ENCODE peak calls at places on chromosomes 11 and 22, in ten cellular contexts. One of them, this sample, is unnamed. For H3K4me1, the result is how much of the 10 kb centered on the place peaks cover.

GRCh38 chr11:116970485-116971292 is 127.5 kb downstream of the SIK3 start:
- DNase-seq in breast epithelium: no peak
- DNase-seq in sigmoid colon: no peak
- DNase-seq in left ventricle myocardium inferior: no peak
- DNase-seq in hepatocyte: no peak
- DNase-seq in esophagus squamous epithelium: no peak
- DNase-seq in pancreas: no peak
- DNase-seq in A549: no peak
- DNase-seq in CD8-positive, alpha-beta T cell: no peak
- DNase-seq in astrocyte: no peak
- DNase-seq in this sample: no peak

GRCh38 chr22:27309713-27310112 is 491.8 kb downstream of the MN1 start:
- DNase-seq in breast epithelium: no peak
- DNase-seq in sigmoid colon: no peak
- DNase-seq in left ventricle myocardium inferior: no peak
- DNase-seq in hepatocyte: no peak
- DNase-seq in esophagus squamous epithelium: no peak
- DNase-seq in pancreas: no peak
- DNase-seq in A549: no peak
- DNase-seq in CD8-positive, alpha-beta T cell: no peak
- DNase-seq in astrocyte: no peak
- DNase-seq in this sample: no peak

GRCh38 chr11:115324569-115325432 is 179.4 kb downstream of the CADM1 start:
- DNase-seq in breast epithelium: no peak
- DNase-seq in sigmoid colon: no peak
- DNase-seq in left ventricle myocardium inferior: no peak
- DNase-seq in hepatocyte: peak
- DNase-seq in esophagus squamous epithelium: no peak
- DNase-seq in pancreas: peak
- DNase-seq in A549: peak
- DNase-seq in CD8-positive, alpha-beta T cell: no peak
- DNase-seq in astrocyte: peak
- DNase-seq in this sample: peak

GRCh38 chr11:15158351-15159015 is 43.8 kb downstream of the INSC start:
- DNase-seq in breast epithelium: no peak
- DNase-seq in sigmoid colon: no peak
- DNase-seq in left ventricle myocardium inferior: no peak
- DNase-seq in hepatocyte: peak
- DNase-seq in esophagus squamous epithelium: no peak
- DNase-seq in pancreas: no peak
- DNase-seq in A549: no peak
- DNase-seq in CD8-positive, alpha-beta T cell: no peak
- DNase-seq in astrocyte: peak
- DNase-seq in this sample: no peak

GRCh38 chr11:118892515-118892914 is 8.8 kb downstream of the CXCR5 start:
- DNase-seq in breast epithelium: no peak
- DNase-seq in sigmoid colon: no peak
- DNase-seq in left ventricle myocardium inferior: no peak
- DNase-seq in hepatocyte: no peak
- DNase-seq in esophagus squamous epithelium: no peak
- DNase-seq in pancreas: peak
- DNase-seq in A549: no peak
- DNase-seq in CD8-positive, alpha-beta T cell: no peak
- DNase-seq in astrocyte: no peak
- DNase-seq in this sample: no peak

GRCh38 chr11:19805827-19806226 is 93.2 kb downstream of the NAV2 start:
- DNase-seq in breast epithelium: no peak
- DNase-seq in sigmoid colon: no peak
- DNase-seq in left ventricle myocardium inferior: no peak
- DNase-seq in hepatocyte: no peak
- DNase-seq in esophagus squamous epithelium: no peak
- DNase-seq in pancreas: no peak
- DNase-seq in A549: no peak
- DNase-seq in CD8-positive, alpha-beta T cell: no peak
- DNase-seq in astrocyte: peak
- DNase-seq in this sample: no peak

GRCh38 chr22:25668437-25668836 is 73.6 kb upstream of the MYO18B start:
- DNase-seq in breast epithelium: no peak
- DNase-seq in sigmoid colon: no peak
- DNase-seq in left ventricle myocardium inferior: no peak
- DNase-seq in hepatocyte: no peak
- DNase-seq in esophagus squamous epithelium: no peak
- DNase-seq in pancreas: no peak
- DNase-seq in A549: peak
- DNase-seq in CD8-positive, alpha-beta T cell: no peak
- DNase-seq in astrocyte: peak
- DNase-seq in this sample: no peak

GRCh38 chr11:69671734-69672465 is 3.3 kb downstream of the LTO1 start:
- DNase-seq in breast epithelium: no peak
- DNase-seq in sigmoid colon: peak
- DNase-seq in left ventricle myocardium inferior: no peak
- DNase-seq in hepatocyte: no peak
- DNase-seq in esophagus squamous epithelium: no peak
- DNase-seq in pancreas: no peak
- DNase-seq in A549: no peak
- DNase-seq in CD8-positive, alpha-beta T cell: no peak
- DNase-seq in astrocyte: no peak
- DNase-seq in this sample: no peak

GRCh38 chr11:32438883-32439487 is 3.6 kb upstream of the WT1 start:
- DNase-seq in breast epithelium: no peak
- DNase-seq in sigmoid colon: no peak
- DNase-seq in left ventricle myocardium inferior: no peak
- DNase-seq in hepatocyte: no peak
- DNase-seq in esophagus squamous epithelium: no peak
- DNase-seq in pancreas: no peak
- DNase-seq in A549: no peak
- DNase-seq in CD8-positive, alpha-beta T cell: no peak
- DNase-seq in astrocyte: no peak
- DNase-seq in this sample: no peak

GRCh38 chr11:62805991-62806441 is 776 bp upstream of the NXF1 start:
- DNase-seq in breast epithelium: no peak
- DNase-seq in sigmoid colon: no peak
- DNase-seq in left ventricle myocardium inferior: no peak
- DNase-seq in hepatocyte: no peak
- DNase-seq in esophagus squamous epithelium: no peak
- DNase-seq in pancreas: no peak
- DNase-seq in A549: no peak
- DNase-seq in CD8-positive, alpha-beta T cell: no peak
- DNase-seq in astrocyte: peak
- DNase-seq in this sample: peak

GRCh38 chr11:3155216-3155615 is 9.9 kb downstream of the OSBPL5 start:
- DNase-seq in breast epithelium: no peak
- DNase-seq in sigmoid colon: no peak
- DNase-seq in left ventricle myocardium inferior: peak
- DNase-seq in hepatocyte: no peak
- DNase-seq in esophagus squamous epithelium: no peak
- DNase-seq in pancreas: no peak
- DNase-seq in A549: no peak
- DNase-seq in CD8-positive, alpha-beta T cell: no peak
- DNase-seq in astrocyte: no peak
- DNase-seq in this sample: no peak

GRCh38 chr11:114318361-114318760 is 22.2 kb downstream of the NNMT start:
- DNase-seq in breast epithelium: no peak
- DNase-seq in sigmoid colon: no peak
- DNase-seq in left ventricle myocardium inferior: no peak
- DNase-seq in hepatocyte: no peak
- DNase-seq in esophagus squamous epithelium: no peak
- DNase-seq in pancreas: no peak
- DNase-seq in A549: no peak
- DNase-seq in CD8-positive, alpha-beta T cell: no peak
- DNase-seq in astrocyte: no peak
- DNase-seq in this sample: no peak

GRCh38 chr22:16917144-16918003 is 90.6 kb downstream of the GAB4 start:
- DNase-seq in breast epithelium: peak
- DNase-seq in sigmoid colon: no peak
- DNase-seq in left ventricle myocardium inferior: peak
- DNase-seq in hepatocyte: peak
- DNase-seq in esophagus squamous epithelium: no peak
- DNase-seq in pancreas: peak
- DNase-seq in A549: peak
- DNase-seq in CD8-positive, alpha-beta T cell: peak
- DNase-seq in astrocyte: no peak
- DNase-seq in this sample: peak

GRCh38 chr11:77611921-77612320 is 22.2 kb downstream of the AQP11 start:
- DNase-seq in breast epithelium: no peak
- DNase-seq in sigmoid colon: no peak
- DNase-seq in left ventricle myocardium inferior: no peak
- DNase-seq in hepatocyte: no peak
- DNase-seq in esophagus squamous epithelium: no peak
- DNase-seq in pancreas: no peak
- DNase-seq in A549: no peak
- DNase-seq in CD8-positive, alpha-beta T cell: no peak
- DNase-seq in astrocyte: no peak
- DNase-seq in this sample: no peak
- H3K27ac ChIP-seq in breast epithelium: no peak
- H3K27ac ChIP-seq in sigmoid colon: no peak
- H3K27ac ChIP-seq in left ventricle myocardium inferior: no peak
- H3K27ac ChIP-seq in hepatocyte: no peak
- H3K27ac ChIP-seq in esophagus squamous epithelium: no peak
- H3K27ac ChIP-seq in pancreas: no peak
- H3K27ac ChIP-seq in A549: no peak
- H3K27ac ChIP-seq in CD8-positive, alpha-beta T cell: no peak
- H3K27ac ChIP-seq in astrocyte: no peak
- H3K27ac ChIP-seq in this sample: no peak

GRCh38 chr22:20522134-20522827 is 14.9 kb downstream of the MED15 start:
- DNase-seq in breast epithelium: no peak
- DNase-seq in sigmoid colon: no peak
- DNase-seq in left ventricle myocardium inferior: no peak
- DNase-seq in hepatocyte: no peak
- DNase-seq in esophagus squamous epithelium: no peak
- DNase-seq in pancreas: no peak
- DNase-seq in A549: no peak
- DNase-seq in CD8-positive, alpha-beta T cell: no peak
- DNase-seq in astrocyte: no peak
- DNase-seq in this sample: no peak
- H3K4me1 ChIP-seq in breast epithelium: under half
- H3K4me1 ChIP-seq in sigmoid colon: under half
- H3K4me1 ChIP-seq in left ventricle myocardium inferior: half or more
- H3K4me1 ChIP-seq in hepatocyte: under half
- H3K4me1 ChIP-seq in esophagus squamous epithelium: half or more
- H3K4me1 ChIP-seq in pancreas: under half
- H3K4me1 ChIP-seq in A549: half or more
- H3K4me1 ChIP-seq in CD8-positive, alpha-beta T cell: half or more
- H3K4me1 ChIP-seq in astrocyte: half or more
- H3K4me1 ChIP-seq in this sample: under half

GRCh38 chr22:32808038-32808445 is 6.5 kb downstream of the TIMP3 start:
- DNase-seq in breast epithelium: no peak
- DNase-seq in sigmoid colon: no peak
- DNase-seq in left ventricle myocardium inferior: no peak
- DNase-seq in hepatocyte: no peak
- DNase-seq in esophagus squamous epithelium: no peak
- DNase-seq in pancreas: no peak
- DNase-seq in A549: no peak
- DNase-seq in CD8-positive, alpha-beta T cell: no peak
- DNase-seq in astrocyte: no peak
- DNase-seq in this sample: no peak

GRCh38 chr22:32806296-32806695 is 4.8 kb downstream of the TIMP3 start:
- DNase-seq in breast epithelium: no peak
- DNase-seq in sigmoid colon: no peak
- DNase-seq in left ventricle myocardium inferior: no peak
- DNase-seq in hepatocyte: no peak
- DNase-seq in esophagus squamous epithelium: no peak
- DNase-seq in pancreas: no peak
- DNase-seq in A549: no peak
- DNase-seq in CD8-positive, alpha-beta T cell: no peak
- DNase-seq in astrocyte: no peak
- DNase-seq in this sample: no peak

GRCh38 chr22:32810241-32811133 is 9.0 kb downstream of the TIMP3 start:
- DNase-seq in breast epithelium: no peak
- DNase-seq in sigmoid colon: peak
- DNase-seq in left ventricle myocardium inferior: no peak
- DNase-seq in hepatocyte: peak
- DNase-seq in esophagus squamous epithelium: no peak
- DNase-seq in pancreas: no peak
- DNase-seq in A549: no peak
- DNase-seq in CD8-positive, alpha-beta T cell: no peak
- DNase-seq in astrocyte: no peak
- DNase-seq in this sample: no peak

GRCh38 chr22:32811788-32812187 is 10.3 kb downstream of the TIMP3 start:
- DNase-seq in breast epithelium: no peak
- DNase-seq in sigmoid colon: no peak
- DNase-seq in left ventricle myocardium inferior: no peak
- DNase-seq in hepatocyte: no peak
- DNase-seq in esophagus squamous epithelium: no peak
- DNase-seq in pancreas: no peak
- DNase-seq in A549: no peak
- DNase-seq in CD8-positive, alpha-beta T cell: no peak
- DNase-seq in astrocyte: no peak
- DNase-seq in this sample: no peak

GRCh38 chr22:32809786-32810185 is 8.3 kb downstream of the TIMP3 start:
- DNase-seq in breast epithelium: no peak
- DNase-seq in sigmoid colon: peak
- DNase-seq in left ventricle myocardium inferior: no peak
- DNase-seq in hepatocyte: no peak
- DNase-seq in esophagus squamous epithelium: no peak
- DNase-seq in pancreas: no peak
- DNase-seq in A549: no peak
- DNase-seq in CD8-positive, alpha-beta T cell: no peak
- DNase-seq in astrocyte: no peak
- DNase-seq in this sample: no peak
- H3K4me3 ChIP-seq in breast epithelium: no peak
- H3K4me3 ChIP-seq in sigmoid colon: no peak
- H3K4me3 ChIP-seq in left ventricle myocardium inferior: peak
- H3K4me3 ChIP-seq in hepatocyte: no peak
- H3K4me3 ChIP-seq in esophagus squamous epithelium: no peak
- H3K4me3 ChIP-seq in pancreas: no peak
- H3K4me3 ChIP-seq in A549: no peak
- H3K4me3 ChIP-seq in CD8-positive, alpha-beta T cell: no peak
- H3K4me3 ChIP-seq in astrocyte: no peak
- H3K4me3 ChIP-seq in this sample: no peak

GRCh38 chr11:57598831-57599155 is 1.3 kb downstream of the SERPING1 start:
- DNase-seq in breast epithelium: no peak
- DNase-seq in sigmoid colon: no peak
- DNase-seq in left ventricle myocardium inferior: no peak
- DNase-seq in hepatocyte: peak
- DNase-seq in esophagus squamous epithelium: no peak
- DNase-seq in pancreas: no peak
- DNase-seq in A549: no peak
- DNase-seq in CD8-positive, alpha-beta T cell: no peak
- DNase-seq in astrocyte: peak
- DNase-seq in this sample: no peak

GRCh38 chr11:57597461-57597892 is at the start of gene SERPING1:
- DNase-seq in breast epithelium: peak
- DNase-seq in sigmoid colon: peak
- DNase-seq in left ventricle myocardium inferior: peak
- DNase-seq in hepatocyte: peak
- DNase-seq in esophagus squamous epithelium: no peak
- DNase-seq in pancreas: peak
- DNase-seq in A549: no peak
- DNase-seq in CD8-positive, alpha-beta T cell: no peak
- DNase-seq in astrocyte: no peak
- DNase-seq in this sample: peak

GRCh38 chr11:57597971-57598830 is 716 bp downstream of the SERPING1 start:
- DNase-seq in breast epithelium: peak
- DNase-seq in sigmoid colon: peak
- DNase-seq in left ventricle myocardium inferior: peak
- DNase-seq in hepatocyte: peak
- DNase-seq in esophagus squamous epithelium: no peak
- DNase-seq in pancreas: peak
- DNase-seq in A549: no peak
- DNase-seq in CD8-positive, alpha-beta T cell: no peak
- DNase-seq in astrocyte: peak
- DNase-seq in this sample: peak

GRCh38 chr11:57601297-57601696 is 3.8 kb downstream of the SERPING1 start:
- DNase-seq in breast epithelium: no peak
- DNase-seq in sigmoid colon: no peak
- DNase-seq in left ventricle myocardium inferior: no peak
- DNase-seq in hepatocyte: no peak
- DNase-seq in esophagus squamous epithelium: no peak
- DNase-seq in pancreas: no peak
- DNase-seq in A549: no peak
- DNase-seq in CD8-positive, alpha-beta T cell: no peak
- DNase-seq in astrocyte: no peak
- DNase-seq in this sample: no peak

GRCh38 chr11:57599381-57599780 is 1.9 kb downstream of the SERPING1 start:
- DNase-seq in breast epithelium: no peak
- DNase-seq in sigmoid colon: no peak
- DNase-seq in left ventricle myocardium inferior: no peak
- DNase-seq in hepatocyte: no peak
- DNase-seq in esophagus squamous epithelium: no peak
- DNase-seq in pancreas: no peak
- DNase-seq in A549: no peak
- DNase-seq in CD8-positive, alpha-beta T cell: no peak
- DNase-seq in astrocyte: no peak
- DNase-seq in this sample: no peak
- H3K27ac ChIP-seq in breast epithelium: peak
- H3K27ac ChIP-seq in sigmoid colon: peak
- H3K27ac ChIP-seq in left ventricle myocardium inferior: peak
- H3K27ac ChIP-seq in hepatocyte: peak
- H3K27ac ChIP-seq in esophagus squamous epithelium: peak
- H3K27ac ChIP-seq in pancreas: no peak
- H3K27ac ChIP-seq in A549: no peak
- H3K27ac ChIP-seq in CD8-positive, alpha-beta T cell: no peak
- H3K27ac ChIP-seq in astrocyte: no peak
- H3K27ac ChIP-seq in this sample: no peak

This sample was measured in thyroid gland.